ENCODE peak calls at places on chromosomes 2 and 18, in eight cellular contexts. S, O, K, L, X, V, W and F are unnamed samples.

GRCh38 chr2:15486770-15487169 is 74.4 kb downstream of the NBAS start:
- DNase-seq in X (no peak), W (no peak), V (no peak), K (no peak), O (no peak), S (no peak), L (no peak), F (no peak)

GRCh38 chr2:189022492-189022891 is 48.3 kb downstream of the COL3A1 start:
- DNase-seq in K (no peak), O (no peak), V (peak; percentile 54), L (no peak), X (no peak), S (no peak), W (no peak), F (peak; percentile 34)

GRCh38 chr2:16630463-16630862 is 35.2 kb downstream of the CYRIA start:
- DNase-seq in S (no peak), K (no peak), X (no peak), L (no peak), V (no peak), W (no peak), O (no peak), F (no peak)

GRCh38 chr2:220781622-220782241 is 790.4 kb downstream of the EPHA4 start:
- DNase-seq in V (peak; percentile 83), W (no peak), O (no peak), K (no peak), X (no peak), L (no peak), S (no peak), F (no peak)

GRCh38 chr2:1739961-1740713 is 4.2 kb downstream of the PXDN start:
- DNase-seq in O (no peak), S (no peak), W (peak; percentile 73), X (no peak), K (peak; percentile 68), V (peak; percentile 58), L (peak; percentile 45), F (no peak)

GRCh38 chr2:85502720-85503119 is 36.2 kb upstream of the MAT2A start:
- DNase-seq in W (no peak), V (no peak), S (no peak), L (no peak), K (no peak), O (no peak), X (no peak), F (no peak)

GRCh38 chr2:240875228-240876034 is 6.8 kb downstream of the AGXT start:
- DNase-seq in X (no peak), O (no peak), L (no peak), V (no peak), K (peak; percentile 54), S (no peak), W (peak; percentile 62), F (no peak)

GRCh38 chr2:157837851-157838441 is 38.2 kb downstream of the ACVR1 start:
- DNase-seq in X (peak; percentile 80), O (peak; percentile 14), V (peak; percentile 67), S (no peak), L (no peak), K (no peak), W (no peak), F (no peak)

GRCh38 chr2:160652236-160652635 is 158.6 kb upstream of the RBMS1 start:
- DNase-seq in K (no peak), O (peak; percentile 56), L (no peak), V (no peak), S (no peak), X (peak; percentile 60), W (peak; percentile 78), F (no peak)

GRCh38 chr2:120589782-120590608 is 145.7 kb upstream of the GLI2 start:
- DNase-seq in L (no peak), O (no peak), X (peak; percentile 92), K (no peak), V (peak; percentile 98), W (no peak), S (no peak), F (no peak)

GRCh38 chr18:78638889-78639596 is 340.6 kb upstream of the SALL3 start:
- DNase-seq in O (no peak), K (no peak), X (no peak), L (no peak), S (peak; percentile 21), V (no peak), W (no peak), F (no peak)

GRCh38 chr2:133333189-133333588 is 235.1 kb downstream of the NCKAP5 start:
- DNase-seq in V (peak; percentile 62), X (no peak), K (no peak), O (no peak), L (no peak), S (no peak), W (no peak), F (no peak)

GRCh38 chr2:3434654-3435053 is 55.2 kb downstream of the TRAPPC12 start:
- DNase-seq in S (no peak), W (no peak), K (no peak), V (no peak), L (no peak), O (no peak), X (no peak), F (no peak)

GRCh38 chr18:40004246-40004645 is 1950.8 kb upstream of the PIK3C3 start:
- DNase-seq in V (no peak), S (no peak), K (no peak), O (no peak), W (no peak), X (no peak), L (no peak), F (no peak)

GRCh38 chr2:224023188-224023587 is 15.9 kb downstream of the SERPINE2 start:
- DNase-seq in S (no peak), X (no peak), V (peak; percentile 76), O (no peak), L (no peak), K (no peak), W (no peak), F (no peak)

GRCh38 chr2:217162533-217162932 is 302.7 kb upstream of the TNP1 start:
- DNase-seq in V (peak; percentile 99), S (no peak), L (no peak), W (no peak), K (no peak), X (no peak), O (no peak), F (no peak)

GRCh38 chr18:31454066-31454708 is 6.6 kb downstream of the DSG3 start:
- DNase-seq in W (no peak), V (peak; percentile 69), K (no peak), L (no peak), X (no peak), O (no peak), S (no peak), F (no peak)

GRCh38 chr18:13300796-13301195 is 82.2 kb downstream of the LDLRAD4 start:
- DNase-seq in V (no peak), O (no peak), S (no peak), L (no peak), K (no peak), X (no peak), W (no peak), F (no peak)

GRCh38 chr2:114111329-114111728 is 221.4 kb downstream of the ACTR3 start:
- DNase-seq in K (no peak), W (no peak), L (no peak), X (no peak), V (no peak), S (no peak), O (no peak), F (no peak)

GRCh38 chr2:21103274-21103891 is 20.4 kb upstream of the TDRD15 start:
- DNase-seq in X (peak; percentile 60), L (no peak), K (no peak), W (no peak), V (no peak), S (no peak), O (no peak), F (no peak)

GRCh38 chr2:106189764-106190468 is 4.2 kb downstream of the UXS1 start:
- DNase-seq in X (no peak), O (no peak), S (no peak), V (peak; percentile 82), K (no peak), W (no peak), L (no peak), F (no peak)

GRCh38 chr2:105708697-105709096 is 36.0 kb upstream of the NCK2 start:
- DNase-seq in O (no peak), X (no peak), W (no peak), V (no peak), S (no peak), K (no peak), L (no peak), F (no peak)

GRCh38 chr2:236936446-236936940 is 149.2 kb upstream of the COPS8 start:
- DNase-seq in L (peak; percentile 33), O (no peak), X (no peak), W (no peak), K (no peak), S (no peak), V (no peak), F (no peak)

GRCh38 chr18:7021994-7022840 is 95.4 kb downstream of the LAMA1 start:
- DNase-seq in L (no peak), W (no peak), K (no peak), X (peak; percentile 47), V (peak; percentile 43), S (peak; percentile 73), O (peak; percentile 66), F (no peak)

DNA sequence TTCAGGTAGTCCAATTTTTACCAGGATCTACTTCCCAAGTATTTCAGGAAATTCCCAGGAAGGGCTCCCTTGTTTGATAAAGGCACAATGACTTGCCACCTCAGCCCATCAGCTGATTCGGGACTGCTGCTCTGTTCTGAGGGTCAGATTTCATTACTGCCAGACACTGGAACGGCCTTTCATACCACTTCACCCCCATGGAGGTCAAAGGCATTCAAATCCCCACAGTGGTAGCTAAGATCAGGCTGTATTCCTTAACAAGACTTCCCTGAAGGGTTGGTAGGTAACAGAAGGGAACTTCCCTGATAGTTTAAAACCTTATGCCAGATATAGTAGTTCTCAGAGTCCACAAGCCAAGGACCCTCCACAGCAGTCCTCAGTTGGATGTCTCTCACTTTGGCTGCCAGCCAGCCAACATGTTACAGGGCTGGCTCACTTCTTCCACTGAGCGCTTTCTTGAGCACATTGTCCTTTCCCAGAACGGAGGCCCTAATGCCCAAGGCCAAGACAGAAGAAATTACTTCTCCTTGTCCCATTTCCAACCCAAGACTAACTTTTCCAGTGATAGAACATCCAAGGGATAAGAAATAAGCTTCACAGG is 39.9 kb upstream of the GLS start:
- DNase-seq in S (no peak), L (no peak), W (no peak), X (peak; percentile 31), V (no peak), K (no peak), O (no peak), F (no peak)
- H3K27ac ChIP-seq in S (no peak overlapping the region), L (no peak overlapping the region), W (no peak overlapping the region), X (no peak overlapping the region), V (no peak overlapping the region), K (no peak overlapping the region), O (no peak overlapping the region), F (no peak overlapping the region)

GRCh38 chr2:66432801-66433694 is 1.9 kb upstream of the MEIS1 start:
- DNase-seq in O (peak; percentile 70), X (peak; percentile 95), K (peak; percentile 92), V (peak; percentile 98), S (peak; percentile 88), W (peak; percentile 82), L (peak; percentile 88), F (peak; percentile 66)
- TF ChIP-seq POLR2A in O (peak; percentile 33), X (no peak), K (no peak), V (peak; percentile 31), S (no peak), W (no peak), L (no peak), F (peak; percentile 52)

GRCh38 chr2:44931177-44931795 is 10.2 kb upstream of the SIX3 start:
- DNase-seq in X (no peak), S (no peak), V (no peak), W (no peak), O (no peak), K (no peak), L (no peak), F (no peak)
- H3K4me1 ChIP-seq in X (peaks cover 4% of the 10 kb centered on the region), S (peaks cover 63% of the 10 kb centered on the region), V (no peaks in the 10 kb centered on the region), W (peaks cover 76% of the 10 kb centered on the region), O (no peaks in the 10 kb centered on the region), K (peaks cover 39% of the 10 kb centered on the region), L (peaks cover 49% of the 10 kb centered on the region), F (no peaks in the 10 kb centered on the region)

GRCh38 chr2:29450823-29451222 is 335.6 kb downstream of the CLIP4 start:
- DNase-seq in X (no peak), V (no peak), S (no peak), O (no peak), K (no peak), W (no peak), L (no peak), F (no peak)
- H3K27ac ChIP-seq in X (no peak overlapping the region), V (no peak overlapping the region), S (no peak overlapping the region), O (no peak overlapping the region), K (no peak overlapping the region), W (no peak overlapping the region), L (no peak overlapping the region), F (no peak overlapping the region)